ENCODE peak calls at places on chromosomes 4 and X, in five cellular contexts. One of them, this sample, is unnamed.

GRCh38 chr4:181008164-181008563 is 1235.0 kb upstream of the TENM3 start:
- DNase-seq in testis: no peak
- DNase-seq in right lobe of liver: no peak
- DNase-seq in BJ: no peak
- DNase-seq in CD4-positive, CD25-positive, alpha-beta regulatory T cell: no peak
- DNase-seq in this sample: no peak

GRCh38 chr4:5979981-5980380 is 38.2 kb downstream of the C4orf50 start:
- DNase-seq in BJ: no peak
- DNase-seq in testis: no peak
- DNase-seq in CD4-positive, CD25-positive, alpha-beta regulatory T cell: no peak
- DNase-seq in right lobe of liver: no peak
- DNase-seq in this sample: no peak

GRCh38 chrX:460116-460515 is 73.4 kb upstream of the PPP2R3B start:
- DNase-seq in CD4-positive, CD25-positive, alpha-beta regulatory T cell: no peak
- DNase-seq in testis: no peak
- DNase-seq in right lobe of liver: no peak
- DNase-seq in BJ: no peak
- DNase-seq in this sample: no peak

GRCh38 chrX:16822723-16823122 is 36.5 kb downstream of the TXLNG start:
- DNase-seq in testis: no peak
- DNase-seq in BJ: no peak
- DNase-seq in right lobe of liver: no peak
- DNase-seq in CD4-positive, CD25-positive, alpha-beta regulatory T cell: no peak
- DNase-seq in this sample: no peak

GRCh38 chrX:57528670-57529255 is 63.0 kb upstream of the ZXDB start:
- DNase-seq in right lobe of liver: no peak
- DNase-seq in testis: no peak
- DNase-seq in BJ: no peak
- DNase-seq in CD4-positive, CD25-positive, alpha-beta regulatory T cell: no peak
- DNase-seq in this sample: no peak

GRCh38 chr4:2798399-2799301 is 5.8 kb downstream of the SH3BP2 start:
- DNase-seq in testis: no peak
- DNase-seq in BJ: no peak
- DNase-seq in CD4-positive, CD25-positive, alpha-beta regulatory T cell: peak
- DNase-seq in right lobe of liver: peak
- DNase-seq in this sample: peak

GRCh38 chr4:186104114-186104894 is at the start of gene FAM149A:
- DNase-seq in CD4-positive, CD25-positive, alpha-beta regulatory T cell: peak
- DNase-seq in right lobe of liver: peak
- DNase-seq in BJ: no peak
- DNase-seq in testis: peak
- DNase-seq in this sample: peak

GRCh38 chrX:70969635-70970481 is 39.0 kb upstream of the SLC7A3 start:
- DNase-seq in testis: no peak
- DNase-seq in CD4-positive, CD25-positive, alpha-beta regulatory T cell: no peak
- DNase-seq in right lobe of liver: no peak
- DNase-seq in BJ: no peak
- DNase-seq in this sample: no peak

GRCh38 chrX:23317799-23318724 is 16.6 kb upstream of the PTCHD1 start:
- DNase-seq in testis: peak
- DNase-seq in CD4-positive, CD25-positive, alpha-beta regulatory T cell: no peak
- DNase-seq in right lobe of liver: no peak
- DNase-seq in BJ: no peak
- DNase-seq in this sample: no peak

GRCh38 chr4:74531952-74532794 is 87.2 kb downstream of the AREG start:
- DNase-seq in right lobe of liver: no peak
- DNase-seq in BJ: no peak
- DNase-seq in testis: peak
- DNase-seq in CD4-positive, CD25-positive, alpha-beta regulatory T cell: no peak
- DNase-seq in this sample: no peak

GRCh38 chr4:3287271-3287971 is 5.4 kb upstream of the RGS12 start:
- DNase-seq in right lobe of liver: no peak
- DNase-seq in BJ: no peak
- DNase-seq in CD4-positive, CD25-positive, alpha-beta regulatory T cell: no peak
- DNase-seq in testis: peak
- DNase-seq in this sample: no peak

GRCh38 chr4:155999743-156000142 is 46.1 kb upstream of the CTSO start:
- DNase-seq in right lobe of liver: no peak
- DNase-seq in BJ: no peak
- DNase-seq in testis: peak
- DNase-seq in CD4-positive, CD25-positive, alpha-beta regulatory T cell: no peak
- DNase-seq in this sample: no peak

GRCh38 chr4:13944095-13944501 is 316.6 kb upstream of the BOD1L1 start:
- DNase-seq in testis: no peak
- DNase-seq in CD4-positive, CD25-positive, alpha-beta regulatory T cell: no peak
- DNase-seq in right lobe of liver: peak
- DNase-seq in BJ: no peak
- DNase-seq in this sample: no peak

GRCh38 chrX:150060406-150060805 is 122.1 kb upstream of the EOLA2 start:
- DNase-seq in right lobe of liver: no peak
- DNase-seq in testis: no peak
- DNase-seq in CD4-positive, CD25-positive, alpha-beta regulatory T cell: no peak
- DNase-seq in BJ: no peak
- DNase-seq in this sample: no peak

GRCh38 chr4:154119317-154119716 is 330.4 kb upstream of the SFRP2 start:
- DNase-seq in CD4-positive, CD25-positive, alpha-beta regulatory T cell: no peak
- DNase-seq in testis: no peak
- DNase-seq in right lobe of liver: no peak
- DNase-seq in BJ: no peak
- DNase-seq in this sample: no peak

GRCh38 chr4:73528171-73528570 is 46.6 kb downstream of the AFM start:
- DNase-seq in BJ: no peak
- DNase-seq in right lobe of liver: no peak
- DNase-seq in CD4-positive, CD25-positive, alpha-beta regulatory T cell: no peak
- DNase-seq in testis: no peak
- DNase-seq in this sample: no peak

GRCh38 chr4:37762294-37763163 is 64.0 kb upstream of the PGM2 start:
- DNase-seq in BJ: no peak
- DNase-seq in CD4-positive, CD25-positive, alpha-beta regulatory T cell: no peak
- DNase-seq in right lobe of liver: no peak
- DNase-seq in testis: peak
- DNase-seq in this sample: no peak

GRCh38 chrX:10892605-10893225 is 218.4 kb upstream of the HCCS start:
- DNase-seq in right lobe of liver: no peak
- DNase-seq in CD4-positive, CD25-positive, alpha-beta regulatory T cell: no peak
- DNase-seq in testis: no peak
- DNase-seq in BJ: peak
- DNase-seq in this sample: no peak

GRCh38 chrX:150298841-150299551 is 64.1 kb upstream of the MAMLD1 start:
- DNase-seq in CD4-positive, CD25-positive, alpha-beta regulatory T cell: no peak
- DNase-seq in right lobe of liver: no peak
- DNase-seq in BJ: no peak
- DNase-seq in testis: no peak
- DNase-seq in this sample: no peak

GRCh38 chr4:73446336-73446938 is 10.4 kb downstream of the AFP start:
- DNase-seq in testis: peak
- DNase-seq in right lobe of liver: no peak
- DNase-seq in BJ: no peak
- DNase-seq in CD4-positive, CD25-positive, alpha-beta regulatory T cell: no peak
- DNase-seq in this sample: peak

GRCh38 chrX:69103539-69103938 is 61.7 kb downstream of the PJA1 start:
- DNase-seq in BJ: no peak
- DNase-seq in testis: no peak
- DNase-seq in right lobe of liver: no peak
- DNase-seq in CD4-positive, CD25-positive, alpha-beta regulatory T cell: no peak
- DNase-seq in this sample: no peak

GRCh38 chr4:81260443-81261102 is 45.6 kb upstream of the PRKG2 start:
- DNase-seq in right lobe of liver: no peak
- DNase-seq in CD4-positive, CD25-positive, alpha-beta regulatory T cell: no peak
- DNase-seq in BJ: no peak
- DNase-seq in testis: no peak
- DNase-seq in this sample: no peak

GRCh38 chr4:141329174-141329569 is 108.5 kb downstream of the ZNF330 start:
- DNase-seq in testis: no peak
- DNase-seq in CD4-positive, CD25-positive, alpha-beta regulatory T cell: no peak
- DNase-seq in BJ: peak
- DNase-seq in right lobe of liver: no peak
- DNase-seq in this sample: no peak

GRCh38 chr4:78667764-78668163 is 108.4 kb upstream of the BMP2K start:
- DNase-seq in BJ: no peak
- DNase-seq in CD4-positive, CD25-positive, alpha-beta regulatory T cell: no peak
- DNase-seq in right lobe of liver: no peak
- DNase-seq in testis: no peak
- DNase-seq in this sample: no peak

GRCh38 chr4:22339491-22339890 is 176.4 kb downstream of the ADGRA3 start:
- DNase-seq in CD4-positive, CD25-positive, alpha-beta regulatory T cell: no peak
- DNase-seq in BJ: no peak
- DNase-seq in testis: peak
- DNase-seq in right lobe of liver: no peak
- DNase-seq in this sample: no peak

GRCh38 chrX:13607996-13608365 is 38.6 kb downstream of the EGFL6 start:
- DNase-seq in CD4-positive, CD25-positive, alpha-beta regulatory T cell: no peak
- DNase-seq in right lobe of liver: no peak
- DNase-seq in testis: no peak
- DNase-seq in BJ: no peak
- DNase-seq in this sample: no peak

GRCh38 chrX:70219938-70220764 is 14.3 kb upstream of the AWAT1 start:
- DNase-seq in BJ: no peak
- DNase-seq in CD4-positive, CD25-positive, alpha-beta regulatory T cell: no peak
- DNase-seq in right lobe of liver: no peak
- DNase-seq in testis: peak
- DNase-seq in this sample: peak

GRCh38 chr4:129278868-129279267 is 182.9 kb downstream of the C4orf33 start:
- DNase-seq in testis: no peak
- DNase-seq in right lobe of liver: no peak
- DNase-seq in BJ: no peak
- DNase-seq in CD4-positive, CD25-positive, alpha-beta regulatory T cell: no peak
- DNase-seq in this sample: no peak

GRCh38 chr4:129282293-129282692 is 186.3 kb downstream of the C4orf33 start:
- DNase-seq in testis: no peak
- DNase-seq in CD4-positive, CD25-positive, alpha-beta regulatory T cell: no peak
- DNase-seq in right lobe of liver: no peak
- DNase-seq in BJ: no peak
- DNase-seq in this sample: no peak
- H3K4me3 ChIP-seq in testis: no peak
- H3K4me3 ChIP-seq in CD4-positive, CD25-positive, alpha-beta regulatory T cell: no peak
- H3K4me3 ChIP-seq in right lobe of liver: no peak
- H3K4me3 ChIP-seq in BJ: no peak
- H3K4me3 ChIP-seq in this sample: no peak

GRCh38 chrX:15236146-15236545 is 33.7 kb downstream of the ASB9 start:
- DNase-seq in CD4-positive, CD25-positive, alpha-beta regulatory T cell: no peak
- DNase-seq in BJ: no peak
- DNase-seq in right lobe of liver: no peak
- DNase-seq in testis: no peak
- DNase-seq in this sample: no peak

GRCh38 chrX:15235001-15235400 is 34.9 kb downstream of the ASB9 start:
- DNase-seq in CD4-positive, CD25-positive, alpha-beta regulatory T cell: no peak
- DNase-seq in right lobe of liver: no peak
- DNase-seq in testis: no peak
- DNase-seq in BJ: no peak
- DNase-seq in this sample: no peak

GRCh38 chrX:15233416-15234015 is 36.4 kb downstream of the ASB9 start:
- DNase-seq in right lobe of liver: no peak
- DNase-seq in BJ: no peak
- DNase-seq in CD4-positive, CD25-positive, alpha-beta regulatory T cell: no peak
- DNase-seq in testis: no peak
- DNase-seq in this sample: no peak
- H3K4me3 ChIP-seq in right lobe of liver: no peak
- H3K4me3 ChIP-seq in BJ: no peak
- H3K4me3 ChIP-seq in CD4-positive, CD25-positive, alpha-beta regulatory T cell: no peak
- H3K4me3 ChIP-seq in testis: no peak
- H3K4me3 ChIP-seq in this sample: no peak

GRCh38 chr4:173538148-173538902 is 8.3 kb upstream of the HAND2 start:
- DNase-seq in CD4-positive, CD25-positive, alpha-beta regulatory T cell: no peak
- DNase-seq in BJ: no peak
- DNase-seq in testis: no peak
- DNase-seq in right lobe of liver: no peak
- DNase-seq in this sample: peak
- H3K4me3 ChIP-seq in CD4-positive, CD25-positive, alpha-beta regulatory T cell: peak
- H3K4me3 ChIP-seq in BJ: peak
- H3K4me3 ChIP-seq in testis: peak
- H3K4me3 ChIP-seq in right lobe of liver: peak
- H3K4me3 ChIP-seq in this sample: no peak

GRCh38 chr4:126916626-126917140 is 716.1 kb upstream of the INTU start:
- DNase-seq in right lobe of liver: no peak
- DNase-seq in testis: peak
- DNase-seq in BJ: peak
- DNase-seq in CD4-positive, CD25-positive, alpha-beta regulatory T cell: no peak
- DNase-seq in this sample: no peak
- H3K4me3 ChIP-seq in right lobe of liver: no peak
- H3K4me3 ChIP-seq in testis: no peak
- H3K4me3 ChIP-seq in BJ: peak
- H3K4me3 ChIP-seq in CD4-positive, CD25-positive, alpha-beta regulatory T cell: no peak
- H3K4me3 ChIP-seq in this sample: no peak

GRCh38 chrX:119989905-119990408 is 46.4 kb upstream of the NKAP start:
- DNase-seq in CD4-positive, CD25-positive, alpha-beta regulatory T cell: no peak
- DNase-seq in right lobe of liver: no peak
- DNase-seq in BJ: no peak
- DNase-seq in testis: no peak
- DNase-seq in this sample: no peak
- H3K4me3 ChIP-seq in CD4-positive, CD25-positive, alpha-beta regulatory T cell: no peak
- H3K4me3 ChIP-seq in right lobe of liver: no peak
- H3K4me3 ChIP-seq in BJ: no peak
- H3K4me3 ChIP-seq in testis: no peak
- H3K4me3 ChIP-seq in this sample: no peak

DNA sequence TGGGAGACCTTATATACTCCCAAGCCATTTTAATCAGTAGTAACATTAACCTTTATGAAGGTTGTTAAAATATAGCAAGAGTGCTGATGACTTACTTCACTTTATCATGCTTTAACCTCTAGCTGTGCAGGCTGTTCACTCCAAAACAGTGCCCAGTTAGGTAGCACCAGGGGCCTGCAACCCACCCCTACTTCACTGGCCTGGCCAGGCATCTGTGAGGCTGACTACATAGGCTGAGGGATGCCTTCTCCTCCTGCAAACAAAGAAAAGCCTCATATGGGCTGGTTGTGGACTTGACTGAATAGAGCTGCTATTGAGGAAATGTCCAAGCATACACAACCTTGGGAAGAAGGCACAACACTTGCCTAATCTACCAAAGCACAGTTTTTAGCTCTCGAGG is 172.8 kb downstream of the SHROOM3 start:
- DNase-seq in right lobe of liver: no peak
- DNase-seq in CD4-positive, CD25-positive, alpha-beta regulatory T cell: no peak
- DNase-seq in BJ: no peak
- DNase-seq in testis: no peak
- DNase-seq in this sample: no peak
- H3K4me3 ChIP-seq in right lobe of liver: no peak
- H3K4me3 ChIP-seq in CD4-positive, CD25-positive, alpha-beta regulatory T cell: no peak
- H3K4me3 ChIP-seq in BJ: no peak
- H3K4me3 ChIP-seq in testis: no peak
- H3K4me3 ChIP-seq in this sample: no peak

GRCh38 chr4:87232241-87232640 is 11.8 kb upstream of the KLHL8 start:
- DNase-seq in testis: no peak
- DNase-seq in CD4-positive, CD25-positive, alpha-beta regulatory T cell: no peak
- DNase-seq in BJ: no peak
- DNase-seq in right lobe of liver: no peak
- DNase-seq in this sample: no peak

GRCh38 chr4:87239821-87240220 is 19.4 kb upstream of the KLHL8 start:
- DNase-seq in CD4-positive, CD25-positive, alpha-beta regulatory T cell: no peak
- DNase-seq in BJ: no peak
- DNase-seq in right lobe of liver: no peak
- DNase-seq in testis: no peak
- DNase-seq in this sample: no peak

GRCh38 chr4:87230806-87231205 is 10.4 kb upstream of the KLHL8 start:
- DNase-seq in CD4-positive, CD25-positive, alpha-beta regulatory T cell: no peak
- DNase-seq in testis: no peak
- DNase-seq in BJ: no peak
- DNase-seq in right lobe of liver: no peak
- DNase-seq in this sample: no peak

GRCh38 chr4:87236851-87237250 is 16.4 kb upstream of the KLHL8 start:
- DNase-seq in BJ: no peak
- DNase-seq in CD4-positive, CD25-positive, alpha-beta regulatory T cell: no peak
- DNase-seq in testis: no peak
- DNase-seq in right lobe of liver: no peak
- DNase-seq in this sample: no peak

GRCh38 chr4:87235020-87235671 is 14.7 kb upstream of the KLHL8 start:
- DNase-seq in CD4-positive, CD25-positive, alpha-beta regulatory T cell: no peak
- DNase-seq in testis: no peak
- DNase-seq in BJ: no peak
- DNase-seq in right lobe of liver: no peak
- DNase-seq in this sample: no peak
- H3K4me3 ChIP-seq in CD4-positive, CD25-positive, alpha-beta regulatory T cell: no peak
- H3K4me3 ChIP-seq in testis: no peak
- H3K4me3 ChIP-seq in BJ: no peak
- H3K4me3 ChIP-seq in right lobe of liver: peak
- H3K4me3 ChIP-seq in this sample: no peak